ENCODE peak calls at places on chromosome 1, in ten cellular contexts. M, H, E, I, T, W, O, C, G and U are unnamed samples.

GRCh38 chr1:35539824-35540261 is 17.4 kb downstream of the KIAA0319L start:
- DNase-seq in H (no peak), O (peak; percentile 85), G (no peak), W (peak; percentile 49), M (no peak), T (no peak), E (peak; percentile 80), C (peak; percentile 66), I (peak; percentile 71), U (no peak)

GRCh38 chr1:208132287-208132882 is 111.8 kb downstream of the PLXNA2 start:
- DNase-seq in M (peak; percentile 90), G (peak; percentile 87), I (peak; percentile 64), H (peak; percentile 19), C (peak; percentile 66), W (peak; percentile 85), O (peak; percentile 80), E (peak; percentile 42), T (peak; percentile 85), U (peak; percentile 90)

GRCh38 chr1:228014235-228014930 is 7.6 kb downstream of the WNT3A start:
- DNase-seq in O (peak; percentile 37), G (peak; percentile 11), W (peak; percentile 76), E (peak; percentile 38), H (no peak), M (no peak), C (peak; percentile 28), I (no peak), T (no peak), U (no peak)

GRCh38 chr1:65512967-65513777 is 92.7 kb downstream of the LEPR start:
- DNase-seq in I (no peak), W (no peak), E (peak; percentile 15), T (no peak), O (peak; percentile 32), M (no peak), G (no peak), C (no peak), H (no peak), U (peak; percentile 58)

GRCh38 chr1:150558328-150558727 is 9.1 kb downstream of the ADAMTSL4 start:
- DNase-seq in I (no peak), M (no peak), H (no peak), G (no peak), T (no peak), E (no peak), W (no peak), O (no peak), C (no peak), U (no peak)

GRCh38 chr1:208101661-208102431 is 142.3 kb downstream of the PLXNA2 start:
- DNase-seq in W (peak; percentile 89), M (peak; percentile 33), H (no peak), E (peak; percentile 36), G (no peak), I (no peak), T (peak; percentile 48), C (peak; percentile 64), O (peak; percentile 83), U (peak; percentile 88)

GRCh38 chr1:92916899-92917298 is 44.4 kb downstream of the DIPK1A start:
- DNase-seq in T (no peak), O (no peak), W (no peak), H (no peak), C (peak; percentile 80), I (no peak), M (no peak), G (no peak), E (peak; percentile 76), U (no peak)

GRCh38 chr1:49630156-49630555 is 393.6 kb downstream of the AGBL4 start:
- DNase-seq in I (no peak), E (no peak), H (no peak), T (no peak), C (no peak), M (no peak), O (no peak), W (no peak), G (no peak), U (no peak)

GRCh38 chr1:71417421-71417820 is 336.6 kb upstream of the ZRANB2 start:
- DNase-seq in M (no peak), T (no peak), H (no peak), O (no peak), I (no peak), G (no peak), W (no peak), C (no peak), E (no peak), U (no peak)

GRCh38 chr1:71414229-71414628 is 333.4 kb upstream of the ZRANB2 start:
- DNase-seq in M (no peak), I (no peak), G (no peak), W (peak; percentile 29), T (no peak), H (no peak), E (peak; percentile 8), O (no peak), C (peak; percentile 31), U (no peak)

GRCh38 chr1:71413441-71414170 is 332.8 kb upstream of the ZRANB2 start:
- DNase-seq in M (no peak), C (peak; percentile 36), T (no peak), I (no peak), G (no peak), O (peak; percentile 39), W (peak; percentile 54), H (no peak), E (no peak), U (no peak)
- H3K4me3 ChIP-seq in M (no peak overlapping the region), C (no peak overlapping the region), T (no peak overlapping the region), I (no peak overlapping the region), G (no peak overlapping the region), O (no peak overlapping the region), W (no peak overlapping the region), H (no peak overlapping the region), E (no peak overlapping the region), U (no peak overlapping the region)

GRCh38 chr1:14599787-14600186 is 1.3 kb downstream of the KAZN start:
- DNase-seq in I (peak; percentile 73), O (no peak), E (no peak), W (no peak), C (no peak), M (no peak), H (no peak), T (no peak), G (no peak), U (no peak)

GRCh38 chr1:14598007-14598497 is 433 bp upstream of the KAZN start:
- DNase-seq in E (no peak), T (no peak), O (no peak), I (no peak), W (no peak), C (no peak), M (peak; percentile 71), G (peak; percentile 75), H (no peak), U (no peak)

GRCh38 chr1:14599173-14599754 is 779 bp downstream of the KAZN start:
- DNase-seq in H (no peak), T (no peak), G (peak; percentile 81), I (peak; percentile 56), C (no peak), W (peak; percentile 14), E (no peak), M (peak; percentile 51), O (peak; percentile 15), U (no peak)

GRCh38 chr1:14597343-14598006 is 1.0 kb upstream of the KAZN start:
- DNase-seq in M (peak; percentile 39), I (no peak), O (peak; percentile 10), G (no peak), W (peak; percentile 46), T (no peak), E (no peak), H (no peak), C (no peak), U (no peak)

DNA sequence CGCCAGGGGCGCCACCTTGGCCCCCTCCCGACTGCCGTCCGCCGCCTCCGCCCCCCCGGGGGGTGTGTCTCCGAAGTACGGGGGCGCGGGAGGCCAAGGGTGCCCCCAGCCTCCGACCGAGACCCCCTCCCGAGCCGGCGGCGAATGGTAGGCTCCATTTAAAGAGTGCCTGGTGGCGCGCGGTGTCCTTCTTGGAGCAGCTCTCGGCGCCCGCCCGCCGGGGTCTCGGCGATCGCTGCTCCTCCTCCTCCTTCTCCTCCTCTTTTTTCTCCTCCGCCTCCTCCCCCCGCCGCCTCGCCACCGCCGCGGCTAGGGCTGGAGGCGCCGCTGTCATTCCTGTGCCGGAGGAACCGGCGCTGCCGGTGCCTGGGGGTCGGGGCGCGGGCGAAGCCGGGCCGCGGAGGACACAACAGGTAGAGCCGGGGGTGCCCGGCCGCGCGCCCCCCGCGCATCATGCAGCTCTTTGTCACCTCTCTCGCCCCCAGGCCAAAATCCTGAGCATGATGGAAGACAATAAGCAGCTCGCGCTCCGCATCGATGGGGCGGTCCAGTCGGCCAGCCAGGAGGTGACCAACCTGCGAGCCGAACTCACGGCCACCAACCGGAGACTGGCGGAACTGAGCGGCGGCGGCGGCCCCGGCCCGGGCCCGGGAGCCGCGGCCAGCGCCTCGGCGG is at the start of gene KAZN:
- DNase-seq in H (no peak), O (no peak), W (peak; percentile 43), G (peak; percentile 85), I (peak; percentile 18), M (peak; percentile 83), E (no peak), T (peak; percentile 16), C (no peak), U (no peak)
- H3K4me3 ChIP-seq in H (no peak within 1 kb of the TSS), O (peak within 1 kb of the TSS; percentile 57), W (no peak within 1 kb of the TSS), G (peak within 1 kb of the TSS; percentile 54), I (peak within 1 kb of the TSS; percentile 62), M (peak within 1 kb of the TSS; percentile 53), E (peak within 1 kb of the TSS; percentile 33), T (peak within 1 kb of the TSS; percentile 10), C (peak within 1 kb of the TSS; percentile 46), U (no peak within 1 kb of the TSS)

DNA sequence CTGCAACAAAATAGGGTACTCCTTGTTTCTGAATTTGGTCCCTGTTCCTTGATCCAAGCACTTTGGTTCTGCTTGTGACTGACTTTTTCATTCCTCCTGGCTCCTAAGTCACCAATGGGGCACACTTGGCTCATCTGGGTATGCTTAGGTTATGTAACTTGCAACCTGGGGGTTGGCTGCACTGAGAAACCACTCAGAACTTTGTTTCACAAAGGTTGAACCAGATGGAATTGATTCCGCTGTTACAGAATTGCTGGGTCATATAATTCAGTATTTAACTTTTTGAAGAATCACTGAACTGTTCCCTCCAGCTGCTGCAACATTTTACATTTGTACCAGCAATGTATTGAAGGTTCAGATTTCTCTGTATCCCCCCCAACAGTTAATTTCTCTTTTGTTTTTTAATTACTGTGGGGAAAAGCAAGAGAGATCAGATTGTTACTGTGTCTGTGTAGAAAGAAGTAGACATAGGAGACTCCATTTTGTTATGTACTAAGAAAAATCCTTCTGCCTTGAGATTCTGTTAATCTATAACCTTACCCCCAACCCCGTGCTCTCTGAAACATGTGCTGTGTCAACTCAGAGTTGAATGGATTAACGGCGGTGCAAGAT is 9.6 kb upstream of the NVL start:
- DNase-seq in O (no peak), M (no peak), T (no peak), H (no peak), W (no peak), C (no peak), I (no peak), G (no peak), E (no peak), U (peak; percentile 33)
- H3K4me3 ChIP-seq in O (no peak overlapping the region), M (no peak overlapping the region), T (no peak overlapping the region), H (no peak overlapping the region), W (no peak overlapping the region), C (no peak overlapping the region), I (no peak overlapping the region), G (no peak overlapping the region), E (no peak overlapping the region), U (no peak overlapping the region)

DNA sequence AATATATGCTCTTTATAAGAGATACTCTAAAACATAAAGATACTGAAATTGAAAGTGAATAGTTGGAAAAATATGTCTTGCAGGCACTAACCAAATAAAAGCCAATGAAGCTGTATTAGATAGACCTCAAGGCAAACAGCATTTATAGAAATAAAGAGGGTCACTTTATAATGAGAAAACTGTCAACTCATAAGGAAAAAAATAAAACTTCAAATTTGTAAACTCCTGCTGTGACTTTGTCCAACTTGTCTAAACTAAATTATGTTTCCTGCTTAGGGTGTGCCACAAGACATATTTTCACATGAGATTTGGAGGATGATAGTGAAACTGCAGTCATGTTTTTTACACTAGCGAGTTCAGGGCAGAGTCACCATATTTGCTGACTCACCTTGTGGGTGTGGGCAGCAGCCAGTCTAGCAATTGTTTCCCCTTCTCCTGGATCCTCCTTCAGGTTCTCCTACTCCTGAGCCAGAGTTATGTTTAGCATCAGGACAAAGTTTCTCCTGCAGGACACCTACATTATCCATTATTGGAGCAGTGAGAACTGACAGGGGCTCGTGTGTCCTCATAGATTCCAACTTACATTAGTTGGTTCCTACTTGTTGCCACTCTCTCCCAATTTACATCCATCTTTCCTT is 43.8 kb downstream of the CD53 start:
- DNase-seq in T (no peak), O (peak; percentile 40), E (peak; percentile 19), C (peak; percentile 0), I (peak; percentile 68), G (no peak), H (no peak), M (no peak), W (peak; percentile 6), U (no peak)
- H3K4me3 ChIP-seq in T (no peak overlapping the region), O (peak overlapping the region; percentile 20), E (peak overlapping the region; percentile 15), C (no peak overlapping the region), I (peak overlapping the region; percentile 33), G (no peak overlapping the region), H (no peak overlapping the region), M (no peak overlapping the region), W (no peak overlapping the region), U (no peak overlapping the region)